ENCODE peak calls at places on chromosome 19, in nine cellular contexts. R is NCI-H774; C is stimulated activated CD4-positive, alpha-beta T cell treated with anti-CD3 and anti-CD28 coated beads, Interleukin-15, amount 100 ng/mL, for 48 hours; B is GF-D8; D is iris pigment epithelial cell; H is body of pancreas; A is activated CD4-positive, alpha-beta T cell treated with anti-CD3 and anti-CD28 coated beads for 48 hours; L is activated naive CD4-positive, alpha-beta T cell; N is Kasumi-1. M is an unnamed sample.

GRCh38 chr19:51511353-51511752 is 9.8 kb upstream of the SIGLEC12 start:
- DNase-seq in R (no peak), C (no peak), B (no peak), D (peak), H (no peak), A (peak), L (no peak), N (peak), M (peak)

GRCh38 chr19:57850553-57851017 is 926 bp downstream of the ZNF587 start:
- DNase-seq in R (no peak), C (no peak), B (no peak), D (peak), H (peak), A (peak), L (no peak), N (no peak), M (peak)

GRCh38 chr19:38211206-38211605 is 12.8 kb downstream of the DPF1 start:
- DNase-seq in R (no peak), C (no peak), B (no peak), D (no peak), H (no peak), A (no peak), L (no peak), N (no peak), M (no peak)

GRCh38 chr19:9671654-9672053 is 3.2 kb downstream of the ZNF562 start:
- DNase-seq in R (no peak), C (no peak), B (peak), D (peak), H (no peak), A (no peak), L (no peak), N (peak), M (peak)

GRCh38 chr19:17974551-17974950 is 7.6 kb downstream of the KCNN1 start:
- DNase-seq in R (no peak), C (no peak), B (no peak), D (no peak), H (no peak), A (no peak), L (no peak), N (no peak), M (no peak)

GRCh38 chr19:35994868-35995654 is at the start of gene SDHAF1:
- DNase-seq in R (peak), C (peak), B (peak), D (peak), H (peak), A (peak), L (peak), N (peak), M (peak)

GRCh38 chr19:47284324-47284899 is 9.7 kb downstream of the INAFM1 start:
- DNase-seq in R (peak), C (no peak), B (no peak), D (peak), H (peak), A (peak), L (no peak), N (peak), M (peak)

GRCh38 chr19:41850381-41850780 is 5.5 kb downstream of the DMRTC2 start:
- DNase-seq in R (no peak), C (no peak), B (no peak), D (no peak), H (no peak), A (no peak), L (no peak), N (no peak), M (no peak)

GRCh38 chr19:51743405-51743804 is 8.3 kb downstream of the FPR1 start:
- DNase-seq in R (no peak), C (no peak), B (no peak), D (peak), H (no peak), A (no peak), L (no peak), N (no peak), M (no peak)

GRCh38 chr19:35975608-35976214 is 19.3 kb upstream of the SDHAF1 start:
- DNase-seq in R (no peak), C (no peak), B (no peak), D (peak), H (no peak), A (no peak), L (no peak), N (peak), M (peak)

GRCh38 chr19:35708391-35708790 is 4.0 kb downstream of the ZBTB32 start:
- DNase-seq in R (no peak), C (no peak), B (no peak), D (no peak), H (no peak), A (no peak), L (no peak), N (no peak), M (no peak)

M was measured in OCI-M1.